ENCODE peak calls at places on chromosome 14, in five cellular contexts. Y, O, P, D and Q are unnamed samples.

GRCh38 chr14:95514131-95515079 is 2.0 kb downstream of the SYNE3 start:
- DNase-seq in Y (no peak), O (no peak), P (no peak), D (no peak), Q (no peak)

GRCh38 chr14:56183631-56184157 is 65.5 kb downstream of the PELI2 start:
- DNase-seq in Y (no peak), O (no peak), P (no peak), D (no peak), Q (no peak)

GRCh38 chr14:89540009-89540829 is 123.2 kb upstream of the FOXN3 start:
- DNase-seq in Y (peak), O (no peak), P (no peak), D (no peak), Q (no peak)

GRCh38 chr14:31300883-31301282 is 93.3 kb upstream of the HECTD1 start:
- DNase-seq in Y (no peak), O (no peak), P (no peak), D (no peak), Q (no peak)

GRCh38 chr14:105411017-105411941 is 8.3 kb upstream of the MTA1 start:
- DNase-seq in Y (peak), O (no peak), P (peak), D (no peak), Q (no peak)

GRCh38 chr14:74606727-74607126 is 5.3 kb downstream of the LTBP2 start:
- DNase-seq in Y (no peak), O (no peak), P (no peak), D (no peak), Q (no peak)

GRCh38 chr14:68544150-68544892 is 248.5 kb downstream of the ZFP36L1 start:
- DNase-seq in Y (peak), O (peak), P (peak), D (no peak), Q (no peak)

GRCh38 chr14:55512421-55512820 is 67.6 kb upstream of the KTN1 start:
- DNase-seq in Y (peak), O (no peak), P (no peak), D (no peak), Q (no peak)

GRCh38 chr14:89625208-89625987 is 208.4 kb upstream of the FOXN3 start:
- DNase-seq in Y (peak), O (no peak), P (no peak), D (no peak), Q (no peak)

GRCh38 chr14:74963705-74964271 is 8.4 kb upstream of the PGF start:
- DNase-seq in Y (peak), O (no peak), P (no peak), D (no peak), Q (no peak)

GRCh38 chr14:74577247-74577947 is 34.6 kb downstream of the LTBP2 start:
- DNase-seq in Y (peak), O (no peak), P (no peak), D (no peak), Q (no peak)